ENCODE peak calls at places on chromosome 2, in four cellular contexts. V is RWPE2; X is A549; Z is CD4-positive, CD25-positive, alpha-beta regulatory T cell. F is an unnamed sample. For H3K4me1, the result is how much of the 10 kb centered on the place peaks cover.

GRCh38 chr2:575728-576237 is 101.4 kb downstream of the TMEM18 start:
- ATAC-seq in Z (no peak), X (no peak), V (no peak), F (peak)

GRCh38 chr2:151718796-151719195 is 15.5 kb downstream of the NEB start:
- ATAC-seq in Z (no peak), V (no peak), X (no peak), F (no peak)

GRCh38 chr2:9364791-9365497 is 58.4 kb downstream of the ITGB1BP1 start:
- ATAC-seq in V (no peak), Z (no peak), X (no peak), F (no peak)

GRCh38 chr2:181235683-181236459 is 221.3 kb upstream of the ITGA4 start:
- ATAC-seq in V (no peak), X (no peak), Z (no peak), F (no peak)

GRCh38 chr2:216549926-216550690 is 51.5 kb downstream of the RPL37A start:
- ATAC-seq in X (no peak), V (no peak), Z (no peak), F (no peak)

GRCh38 chr2:172888704-172889103 is 153.1 kb downstream of the RAPGEF4 start:
- ATAC-seq in X (no peak), Z (no peak), V (no peak), F (no peak)

GRCh38 chr2:143530753-143531152 is 401.5 kb downstream of the ARHGAP15 start:
- ATAC-seq in V (no peak), Z (no peak), X (no peak), F (no peak)

GRCh38 chr2:148565272-148565894 is 79.2 kb upstream of the EPC2 start:
- ATAC-seq in V (peak), X (peak), Z (no peak), F (no peak)

GRCh38 chr2:198756166-198756565 is 701.6 kb downstream of the SATB2 start:
- ATAC-seq in V (no peak), Z (no peak), X (no peak), F (no peak)

GRCh38 chr2:128879161-128879560 is 560.5 kb upstream of the HS6ST1 start:
- ATAC-seq in V (no peak), Z (no peak), X (no peak), F (no peak)

GRCh38 chr2:174610243-174610995 is 12.8 kb upstream of the WIPF1 start:
- ATAC-seq in V (no peak), Z (no peak), X (no peak), F (no peak)

GRCh38 chr2:231716641-231717280 is 8.4 kb downstream of the PTMA start:
- ATAC-seq in X (no peak), Z (no peak), V (no peak), F (no peak)

GRCh38 chr2:124328397-124328796 is 303.3 kb downstream of the CNTNAP5 start:
- ATAC-seq in X (no peak), V (no peak), Z (no peak), F (no peak)

GRCh38 chr2:95307036-95307435 is 9.9 kb downstream of the KCNIP3 start:
- ATAC-seq in X (no peak), V (no peak), Z (no peak), F (no peak)

GRCh38 chr2:96690306-96691021 is 47.9 kb downstream of the FER1L5 start:
- ATAC-seq in X (no peak), V (no peak), Z (no peak), F (no peak)

GRCh38 chr2:134087371-134087921 is 166.4 kb upstream of the MGAT5 start:
- ATAC-seq in Z (no peak), V (no peak), X (no peak), F (no peak)

GRCh38 chr2:105393373-105394055 is 5.3 kb downstream of the FHL2 start:
- ATAC-seq in Z (no peak), V (no peak), X (no peak), F (peak)

GRCh38 chr2:239136762-239137161 is 264.1 kb downstream of the HDAC4 start:
- ATAC-seq in Z (no peak), X (no peak), V (no peak), F (no peak)

GRCh38 chr2:222946700-222947278 is 86.0 kb downstream of the ACSL3 start:
- ATAC-seq in X (peak), Z (no peak), V (peak), F (no peak)

GRCh38 chr2:53452957-53453748 is 314.5 kb upstream of the CHAC2 start:
- ATAC-seq in V (no peak), Z (no peak), X (no peak), F (no peak)

GRCh38 chr2:155690785-155691184 is 641.7 kb downstream of the NR4A2 start:
- ATAC-seq in V (no peak), Z (no peak), X (no peak), F (no peak)

GRCh38 chr2:105804266-105804665 is 59.6 kb downstream of the NCK2 start:
- ATAC-seq in Z (no peak), X (no peak), V (no peak), F (no peak)

GRCh38 chr2:19971691-19972090 is 18.2 kb downstream of the WDR35 start:
- ATAC-seq in X (no peak), V (no peak), Z (peak), F (no peak)

GRCh38 chr2:14855751-14856150 is 223.2 kb downstream of the LRATD1 start:
- ATAC-seq in X (no peak), V (no peak), Z (no peak), F (no peak)

GRCh38 chr2:28639836-28640235 is 111.8 kb upstream of the PPP1CB start:
- ATAC-seq in V (peak), X (no peak), Z (no peak), F (peak)

GRCh38 chr2:64329848-64330247 is 124.1 kb upstream of the LGALSL start:
- ATAC-seq in Z (no peak), X (no peak), V (no peak), F (peak)

GRCh38 chr2:189022002-189022401 is 47.8 kb downstream of the COL3A1 start:
- ATAC-seq in V (no peak), Z (no peak), X (peak), F (peak)

GRCh38 chr2:129767987-129768386 is 211.5 kb upstream of the RAB6C start:
- ATAC-seq in V (no peak), Z (no peak), X (no peak), F (no peak)

GRCh38 chr2:169329669-169330554 is 32.4 kb downstream of the LRP2 start:
- ATAC-seq in V (no peak), Z (no peak), X (peak), F (no peak)

GRCh38 chr2:26613241-26614204 is 27.6 kb downstream of the CIB4 start:
- ATAC-seq in X (no peak), Z (no peak), V (no peak), F (peak)

GRCh38 chr2:8680931-8681760 is 710 bp upstream of the ID2 start:
- ATAC-seq in V (no peak), X (peak), Z (peak), F (no peak)

GRCh38 chr2:222433381-222434173 is 9.2 kb downstream of the SGPP2 start:
- ATAC-seq in X (no peak), Z (no peak), V (peak), F (no peak)

GRCh38 chr2:237403024-237403882 is 10.7 kb downstream of the COL6A3 start:
- ATAC-seq in X (no peak), Z (no peak), V (no peak), F (peak)

GRCh38 chr2:3267869-3268704 is 109.5 kb downstream of the EIPR1 start:
- ATAC-seq in X (no peak), V (no peak), Z (no peak), F (no peak)

GRCh38 chr2:70513751-70514150 is 39.9 kb downstream of the TGFA start:
- ATAC-seq in Z (no peak), V (no peak), X (no peak), F (no peak)
- H3K4me1 ChIP-seq in Z (under half), V (half or more), X (under half), F (under half)

DNA sequence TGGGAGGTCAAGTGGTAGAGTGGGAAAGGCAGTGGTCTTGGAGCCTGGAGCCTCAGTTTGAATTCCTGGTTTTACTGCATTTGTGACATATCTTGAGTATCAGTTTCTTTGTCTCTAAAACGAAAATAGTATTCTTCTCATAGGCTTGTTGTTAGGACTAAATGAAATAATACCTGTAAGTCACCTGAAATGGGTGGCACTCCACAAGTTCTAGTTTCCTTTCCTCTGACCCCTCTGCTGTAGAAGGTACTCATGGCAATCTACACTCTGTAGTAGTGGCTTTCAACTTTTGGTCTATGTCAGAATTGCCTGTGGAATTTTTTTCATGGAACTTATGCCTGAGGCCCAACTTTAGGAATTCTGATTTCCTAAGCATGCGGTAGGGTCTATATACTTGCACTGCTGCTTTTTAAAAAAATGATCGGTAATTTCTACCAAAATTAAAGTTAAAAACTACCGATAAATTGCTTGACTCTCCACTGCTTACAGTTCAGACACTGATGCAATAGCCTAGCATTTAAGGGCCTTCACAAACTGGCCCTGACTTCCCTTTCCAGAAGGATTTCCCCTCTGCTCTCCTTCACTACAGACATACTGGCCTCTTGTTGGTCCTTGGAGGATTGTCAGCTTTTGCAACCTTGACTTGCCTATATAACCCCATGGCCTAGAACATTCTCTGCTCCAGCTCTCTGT is 47.2 kb downstream of the PLEK start:
- ATAC-seq in V (no peak), Z (no peak), X (no peak), F (no peak)
- H3K4me1 ChIP-seq in V (under half), Z (under half), X (under half), F (under half)

GRCh38 chr2:241539616-241540374 is 18.8 kb upstream of the BOK start:
- ATAC-seq in V (no peak), X (no peak), Z (no peak), F (no peak)

GRCh38 chr2:241540391-241540765 is 18.2 kb upstream of the BOK start:
- ATAC-seq in X (no peak), V (peak), Z (no peak), F (no peak)

GRCh38 chr2:241541564-241542277 is 16.8 kb upstream of the BOK start:
- ATAC-seq in V (peak), X (peak), Z (no peak), F (peak)

GRCh38 chr2:241542278-241542605 is 16.3 kb upstream of the BOK start:
- ATAC-seq in V (no peak), Z (no peak), X (no peak), F (peak)

GRCh38 chr2:241540766-241541561 is 17.6 kb upstream of the BOK start:
- ATAC-seq in Z (peak), X (peak), V (peak), F (peak)
- H3K4me1 ChIP-seq in Z (under half), X (under half), V (under half), F (under half)

DNA sequence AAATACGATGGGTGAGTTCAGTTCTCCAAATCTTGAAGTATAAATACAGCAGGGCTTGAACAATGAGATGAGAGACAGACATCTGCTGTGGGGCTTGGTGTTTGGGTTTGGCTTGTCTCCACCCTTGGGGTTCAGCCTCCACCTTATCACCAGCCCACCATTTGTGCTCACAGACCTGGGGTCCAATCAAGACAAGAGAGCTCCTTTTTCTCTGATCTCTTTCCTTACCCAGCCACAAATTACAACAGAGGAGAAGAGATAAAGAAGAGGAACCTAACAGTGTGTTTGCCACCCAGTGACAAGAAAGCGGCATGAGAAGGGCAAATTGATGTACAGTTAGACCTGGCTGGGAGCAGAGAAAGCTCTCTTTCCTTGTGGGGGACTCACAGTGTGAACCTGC is 204.5 kb upstream of the CXCR4 start:
- ATAC-seq in V (no peak), X (no peak), Z (no peak), F (no peak)
- H3K4me1 ChIP-seq in V (under half), X (under half), Z (under half), F (under half)

DNA sequence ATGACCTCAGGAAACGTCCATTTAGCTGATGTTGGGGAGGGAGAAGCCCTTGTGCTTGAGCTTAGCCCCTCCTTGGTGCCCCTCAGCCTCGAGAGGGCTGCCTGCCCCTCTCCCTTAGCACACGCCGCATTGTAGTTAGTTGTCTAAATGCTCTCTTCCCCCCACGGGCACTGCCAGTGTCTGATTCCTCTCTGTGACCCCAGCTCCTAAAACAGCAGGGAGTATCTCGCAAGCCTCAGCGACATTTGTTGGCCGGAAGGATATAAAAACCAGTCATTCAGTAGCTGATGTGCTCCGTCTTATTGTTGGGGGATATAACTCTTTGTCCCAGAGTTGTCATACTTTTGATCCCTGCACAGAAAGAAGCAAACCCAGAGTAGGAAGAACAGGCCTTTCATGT is 201.7 kb downstream of the KLHL29 start:
- ATAC-seq in X (no peak), Z (no peak), V (no peak), F (no peak)
- H3K4me1 ChIP-seq in X (under half), Z (under half), V (under half), F (half or more)

DNA sequence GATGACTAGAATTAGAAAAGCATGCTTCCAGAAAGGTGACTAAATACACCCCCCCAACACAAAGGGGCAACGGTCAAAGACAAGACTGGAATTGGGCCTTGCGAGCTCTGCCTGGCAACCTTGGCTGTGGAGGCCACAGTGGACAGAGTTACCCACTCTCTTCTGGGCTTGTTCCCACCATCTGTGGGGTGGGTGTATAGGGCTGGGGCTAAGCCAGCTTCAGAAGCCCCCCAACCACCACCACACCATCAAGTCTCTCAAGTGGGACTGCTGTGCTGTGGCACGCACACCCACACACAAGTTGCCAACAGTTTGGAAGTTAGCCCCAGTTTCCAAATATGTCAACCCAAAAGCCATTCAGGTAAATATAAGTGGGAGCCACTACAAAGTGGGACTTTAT is 7.8 kb downstream of the NFE2L2 start:
- ATAC-seq in X (no peak), V (no peak), Z (no peak), F (no peak)
- H3K4me1 ChIP-seq in X (half or more), V (half or more), Z (half or more), F (half or more)

DNA sequence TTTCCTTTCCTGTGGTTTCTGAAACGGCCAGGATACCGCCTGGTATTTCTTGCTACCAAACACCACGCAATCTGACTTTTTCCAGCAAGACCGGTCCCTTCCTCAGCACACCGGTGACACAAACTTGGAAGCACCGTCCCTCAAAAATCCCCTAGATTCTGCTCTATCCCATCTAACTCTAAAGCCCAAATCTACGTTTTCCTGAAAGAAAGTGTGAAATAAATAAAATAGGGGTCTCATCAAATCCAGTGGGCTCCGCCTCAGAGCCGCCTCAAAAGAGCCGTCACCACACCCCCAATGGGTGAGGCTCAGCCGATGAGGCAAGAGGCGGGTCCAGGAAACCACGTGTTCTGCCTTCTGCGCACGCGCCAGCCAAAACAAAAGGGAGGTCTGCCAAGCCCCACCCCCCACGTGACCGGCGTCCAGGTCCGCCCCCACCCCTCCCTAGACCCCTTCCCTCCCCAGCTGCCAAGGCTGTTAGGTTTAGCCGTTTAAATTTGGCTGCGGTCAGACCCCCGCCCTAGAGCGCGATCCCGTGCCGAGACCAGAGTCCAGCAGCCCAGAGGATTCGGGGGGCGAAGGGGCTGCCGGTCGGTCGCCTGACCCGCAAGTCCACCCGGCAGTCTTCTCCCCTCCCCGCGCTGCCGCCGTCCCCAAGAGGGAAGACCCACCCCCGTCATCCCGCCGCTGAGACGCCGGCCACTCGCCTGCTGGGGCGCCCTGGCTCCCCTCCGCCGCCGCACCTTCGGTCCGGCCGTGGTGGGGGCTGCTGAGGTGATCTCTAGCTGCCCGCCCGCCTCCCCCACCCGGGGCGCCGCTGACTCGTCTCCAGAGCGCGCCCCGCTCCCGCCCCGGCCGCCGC is 536 bp downstream of the KANSL1L start:
- ATAC-seq in Z (peak), V (peak), X (peak), F (peak)
- H3K4me1 ChIP-seq in Z (under half), V (under half), X (under half), F (under half)

DNA sequence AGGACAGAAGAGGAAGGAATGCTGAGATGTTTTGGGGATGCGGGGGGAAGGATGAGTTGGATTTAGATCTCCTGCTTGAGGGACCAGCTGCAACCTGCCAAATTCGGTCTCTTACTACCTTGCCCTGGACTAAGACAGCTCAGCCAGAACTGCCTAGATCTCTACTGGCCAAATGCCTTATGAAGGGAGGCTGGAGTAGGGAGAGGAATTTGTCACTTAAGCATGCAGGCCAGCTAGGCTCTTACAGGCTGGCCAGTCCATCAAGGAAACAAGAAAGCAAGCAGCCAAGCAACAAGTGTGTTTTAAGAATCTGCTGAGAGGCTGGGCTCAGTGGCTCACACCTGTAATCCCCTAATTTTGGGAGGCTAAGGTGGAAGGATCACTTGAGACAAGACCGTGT is 9.8 kb upstream of the ZFP36L2 start:
- ATAC-seq in V (no peak), Z (no peak), X (no peak), F (no peak)
- H3K4me1 ChIP-seq in V (under half), Z (under half), X (under half), F (under half)

DNA sequence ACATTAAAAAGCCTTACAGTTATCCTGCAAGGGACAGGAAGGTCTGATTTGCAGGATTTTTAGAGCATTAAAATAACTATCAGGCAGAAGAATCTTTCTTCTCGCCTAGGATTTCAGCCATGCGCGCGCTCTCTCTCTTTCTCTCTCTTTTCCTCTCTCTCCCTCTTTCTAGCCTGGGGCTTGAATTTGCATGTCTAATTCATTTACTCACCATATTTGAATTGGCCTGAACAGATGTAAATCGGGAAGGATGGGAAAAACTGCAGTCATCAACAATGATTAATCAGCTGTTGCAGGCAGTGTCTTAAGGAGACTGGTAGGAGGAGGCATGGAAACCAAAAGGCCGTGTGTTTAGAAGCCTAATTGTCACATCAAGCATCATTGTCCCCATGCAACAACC is 136.9 kb downstream of the MEIS1 start:
- ATAC-seq in V (no peak), X (no peak), Z (no peak), F (no peak)
- H3K4me1 ChIP-seq in V (under half), X (under half), Z (under half), F (under half)

GRCh38 chr2:224573724-224574123 is 11.4 kb downstream of the CUL3 start:
- ATAC-seq in X (no peak), V (no peak), Z (no peak), F (no peak)
- H3K4me1 ChIP-seq in X (half or more), V (under half), Z (half or more), F (under half)

F was measured in gastroesophageal sphincter.